ENCODE peak calls at places on chromosomes 4 and X, in eight cellular contexts. M, U, O, A, S, I, Z and R are unnamed samples.

GRCh38 chrX:154734101-154734781 is 16.6 kb downstream of the GAB3 start:
- DNase-seq in M (no peak), U (no peak), O (peak), A (no peak), S (peak), I (no peak), Z (peak), R (no peak)

GRCh38 chrX:96407043-96407442 is 277.6 kb upstream of the DIAPH2 start:
- DNase-seq in M (no peak), U (peak), O (no peak), A (no peak), S (no peak), I (no peak), Z (peak), R (no peak)

GRCh38 chr4:173121044-173121685 is 47.4 kb upstream of the GALNT7 start:
- DNase-seq in M (no peak), U (no peak), O (no peak), A (no peak), S (no peak), I (no peak), Z (no peak), R (no peak)

GRCh38 chrX:40474205-40474626 is 106.6 kb upstream of the ATP6AP2 start:
- DNase-seq in M (peak), U (no peak), O (no peak), A (no peak), S (peak), I (no peak), Z (no peak), R (peak)

GRCh38 chrX:151753313-151754041 is 18.9 kb downstream of the CNGA2 start:
- DNase-seq in M (peak), U (peak), O (no peak), A (peak), S (peak), I (peak), Z (peak), R (peak)

GRCh38 chr4:40402556-40402955 is 67.4 kb downstream of the CHRNA9 start:
- DNase-seq in M (no peak), U (no peak), O (no peak), A (no peak), S (no peak), I (no peak), Z (no peak), R (no peak)

GRCh38 chr4:113884655-113885054 is 94.8 kb downstream of the ARSJ start:
- DNase-seq in M (no peak), U (no peak), O (no peak), A (no peak), S (no peak), I (no peak), Z (no peak), R (no peak)

GRCh38 chr4:78561677-78562076 is 10.1 kb downstream of the ANXA3 start:
- DNase-seq in M (no peak), U (no peak), O (no peak), A (no peak), S (no peak), I (no peak), Z (no peak), R (no peak)

GRCh38 chr4:52244773-52245360 is 193.8 kb downstream of the SPATA18 start:
- DNase-seq in M (no peak), U (no peak), O (no peak), A (no peak), S (no peak), I (no peak), Z (no peak), R (no peak)

GRCh38 chr4:98566491-98567008 is 91.9 kb downstream of the TSPAN5 start:
- DNase-seq in M (no peak), U (no peak), O (no peak), A (no peak), S (no peak), I (no peak), Z (no peak), R (peak)

GRCh38 chrX:1462596-1463251 is 10.0 kb upstream of the ASMTL start:
- DNase-seq in M (no peak), U (no peak), O (peak), A (peak), S (peak), I (peak), Z (peak), R (peak)

GRCh38 chr4:139154952-139155557 is 22.0 kb downstream of the ELF2 start:
- DNase-seq in M (no peak), U (no peak), O (no peak), A (no peak), S (no peak), I (no peak), Z (no peak), R (no peak)

GRCh38 chrX:9874483-9874882 is 88.3 kb downstream of the SHROOM2 start:
- DNase-seq in M (no peak), U (no peak), O (no peak), A (no peak), S (no peak), I (no peak), Z (no peak), R (no peak)

GRCh38 chrX:115047715-115048114 is 30.3 kb upstream of the IL13RA2 start:
- DNase-seq in M (no peak), U (no peak), O (no peak), A (no peak), S (no peak), I (no peak), Z (no peak), R (no peak)

GRCh38 chrX:25427873-25428555 is 412.2 kb upstream of the ARX start:
- DNase-seq in M (no peak), U (no peak), O (no peak), A (no peak), S (peak), I (no peak), Z (no peak), R (no peak)

GRCh38 chr4:180949825-180950224 is 1293.4 kb upstream of the TENM3 start:
- DNase-seq in M (no peak), U (no peak), O (no peak), A (no peak), S (no peak), I (no peak), Z (no peak), R (no peak)

GRCh38 chr4:81314897-81315470 is 100.0 kb upstream of the PRKG2 start:
- DNase-seq in M (no peak), U (no peak), O (no peak), A (no peak), S (no peak), I (no peak), Z (no peak), R (no peak)

DNA sequence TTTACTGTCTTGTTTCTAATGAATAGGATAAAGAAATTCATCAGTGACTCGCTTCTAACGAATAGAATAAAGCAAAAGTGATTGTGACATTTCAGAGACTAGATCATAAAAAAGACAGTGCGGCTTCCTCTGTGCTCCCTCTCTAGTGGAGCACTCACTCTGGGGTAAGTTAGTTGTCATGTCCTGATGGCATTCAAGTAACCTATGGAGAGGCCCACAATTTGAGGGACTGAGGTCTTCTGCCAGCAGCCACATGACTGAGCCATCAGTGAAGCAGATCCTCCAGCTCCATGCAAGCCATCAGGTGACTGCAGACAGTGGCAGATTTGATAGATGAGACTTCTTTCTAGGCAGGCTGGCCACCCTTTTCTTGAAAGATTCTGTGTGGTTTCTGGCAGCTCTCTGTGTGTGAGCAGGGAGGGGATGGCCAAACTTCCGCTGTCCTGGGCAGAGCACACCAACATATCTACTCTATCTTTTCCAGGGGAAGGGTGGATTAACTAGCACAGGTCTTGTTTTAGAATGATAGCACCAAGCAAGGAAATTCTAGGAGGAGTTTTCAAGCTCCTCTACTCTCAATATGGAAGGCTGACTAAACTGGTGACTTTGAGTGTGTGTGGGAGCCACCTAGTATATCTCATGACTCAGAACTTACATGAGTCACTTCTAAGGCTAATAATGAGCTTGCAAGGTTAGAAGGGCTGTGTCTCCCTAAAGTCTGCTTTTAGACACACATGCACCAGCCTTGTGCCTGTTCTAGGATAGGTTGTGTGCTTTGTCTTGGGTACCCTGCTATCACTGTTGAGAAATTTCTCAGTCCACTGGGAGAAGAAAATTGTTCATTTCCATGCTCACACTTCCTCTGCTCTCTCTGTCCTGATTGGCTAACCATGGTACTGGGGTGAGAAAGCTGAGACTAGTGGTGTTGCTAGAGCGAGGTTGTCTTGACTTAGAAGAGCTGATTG is 72.7 kb downstream of the YIPF6 start:
- DNase-seq in M (no peak), U (no peak), O (no peak), A (no peak), S (no peak), I (no peak), Z (no peak), R (no peak)
- TF ChIP-seq POLR2A in M (no peak), U (no peak), O (no peak), A (no peak), S (no peak), I (no peak), Z (no peak), R (no peak)

GRCh38 chrX:130091976-130092522 is 18.2 kb downstream of the ELF4 start:
- DNase-seq in M (no peak), U (no peak), O (peak), A (no peak), S (peak), I (peak), Z (no peak), R (no peak)
- TF ChIP-seq POLR2A in M (no peak), U (no peak), O (no peak), A (no peak), S (no peak), I (no peak), Z (no peak), R (no peak)

GRCh38 chr4:154606728-154607723 is 5.4 kb downstream of the FGG start:
- DNase-seq in M (no peak), U (no peak), O (no peak), A (no peak), S (no peak), I (no peak), Z (no peak), R (no peak)
- TF ChIP-seq POLR2A in M (no peak), U (no peak), O (no peak), A (no peak), S (no peak), I (no peak), Z (no peak), R (no peak)

GRCh38 chrX:139204903-139205667 is 325.5 kb upstream of the F9 start:
- DNase-seq in M (peak), U (no peak), O (no peak), A (peak), S (no peak), I (peak), Z (peak), R (peak)
- TF ChIP-seq POLR2A in M (no peak), U (peak), O (no peak), A (no peak), S (no peak), I (no peak), Z (no peak), R (no peak)

GRCh38 chrX:16774746-16775145 is 11.5 kb upstream of the TXLNG start:
- DNase-seq in M (no peak), U (no peak), O (no peak), A (no peak), S (no peak), I (peak), Z (no peak), R (no peak)

GRCh38 chrX:16772460-16772859 is 13.8 kb upstream of the TXLNG start:
- DNase-seq in M (no peak), U (no peak), O (no peak), A (no peak), S (no peak), I (no peak), Z (peak), R (no peak)

GRCh38 chrX:16770970-16771482 is 15.2 kb upstream of the TXLNG start:
- DNase-seq in M (no peak), U (no peak), O (no peak), A (no peak), S (no peak), I (no peak), Z (no peak), R (no peak)

GRCh38 chrX:16771483-16772398 is 14.5 kb upstream of the TXLNG start:
- DNase-seq in M (no peak), U (no peak), O (no peak), A (no peak), S (no peak), I (no peak), Z (no peak), R (no peak)
- TF ChIP-seq POLR2A in M (no peak), U (no peak), O (no peak), A (no peak), S (no peak), I (no peak), Z (no peak), R (no peak)

DNA sequence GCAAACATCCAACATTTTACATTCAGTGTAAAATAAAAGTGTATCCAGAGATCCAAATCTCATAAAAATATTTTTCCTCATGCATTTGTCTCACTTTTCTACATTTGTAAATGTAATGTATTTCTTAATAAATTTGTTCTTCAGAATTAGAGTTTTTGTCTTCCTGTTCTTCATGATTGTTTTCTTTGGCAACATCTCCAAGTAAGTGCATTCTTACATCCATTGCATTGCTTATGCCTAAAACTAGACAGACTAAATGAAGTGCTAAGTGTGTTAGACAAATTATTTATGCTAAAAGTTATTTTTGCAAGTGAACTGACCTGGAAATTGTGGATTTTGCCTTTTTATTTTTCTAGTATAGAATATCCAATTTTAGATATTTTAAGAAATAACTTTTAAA is 142.2 kb downstream of the PCDH18 start:
- DNase-seq in M (no peak), U (no peak), O (no peak), A (no peak), S (no peak), I (no peak), Z (no peak), R (no peak)
- TF ChIP-seq POLR2A in M (no peak), U (no peak), O (no peak), A (no peak), S (no peak), I (no peak), Z (no peak), R (no peak)

DNA sequence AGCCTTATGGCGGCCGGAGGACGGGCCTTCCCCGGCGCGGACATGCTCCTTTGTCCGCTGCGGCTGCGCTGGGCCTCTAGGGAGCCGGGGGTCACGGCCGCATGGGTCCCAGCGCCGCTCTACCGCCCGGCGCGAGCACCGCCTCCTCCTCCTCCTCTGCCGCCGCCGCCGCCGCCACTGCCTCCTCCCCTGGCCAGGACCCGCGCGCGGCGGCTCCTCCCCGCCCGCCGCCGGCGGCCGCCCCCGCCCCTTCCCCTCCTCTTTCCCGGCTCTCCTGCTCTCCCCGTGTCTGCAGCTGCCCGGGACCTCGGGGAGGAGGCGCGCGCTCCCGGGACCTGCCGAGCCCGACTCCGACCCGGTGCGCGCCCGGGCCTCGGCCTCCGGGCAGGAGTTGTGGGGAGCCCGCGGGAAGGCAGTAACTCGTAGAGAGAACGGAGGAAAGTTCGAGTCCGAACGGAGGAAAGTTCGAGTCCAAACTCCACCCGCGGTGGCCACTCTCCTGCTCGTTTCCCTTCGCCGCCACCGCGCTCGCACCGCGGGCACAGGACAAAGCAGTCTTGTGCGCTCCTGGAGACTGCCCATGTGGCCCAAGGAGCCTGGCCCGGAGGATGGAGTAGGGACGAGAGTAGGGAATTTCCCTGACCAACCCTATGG is at the start of gene ADGRA3:
- DNase-seq in M (peak), U (peak), O (no peak), A (peak), S (peak), I (peak), Z (peak), R (peak)
- TF ChIP-seq POLR2A in M (no peak), U (peak), O (no peak), A (no peak), S (peak), I (no peak), Z (no peak), R (no peak)